ENCODE peak calls at places on chromosomes 2 and 18, in five cellular contexts. One of them, this sample, is unnamed.

GRCh38 chr2:240572141-240573031 is 4.1 kb downstream of the RNPEPL1 start:
- DNase-seq in astrocyte of the spinal cord: no peak
- DNase-seq in activated effector memory CD4-positive, alpha-beta T cell treated with anti-CD3 and anti-CD28 coated beads, Interleukin-2, amount 50 U/mL, for 16 hours: peak
- DNase-seq in stomach: no peak
- DNase-seq in NCI-H345: no peak
- DNase-seq in this sample: no peak

GRCh38 chr2:176934869-176935415 is 277.7 kb upstream of the HNRNPA3 start:
- DNase-seq in astrocyte of the spinal cord: no peak
- DNase-seq in activated effector memory CD4-positive, alpha-beta T cell treated with anti-CD3 and anti-CD28 coated beads, Interleukin-2, amount 50 U/mL, for 16 hours: no peak
- DNase-seq in stomach: no peak
- DNase-seq in NCI-H345: no peak
- DNase-seq in this sample: no peak

GRCh38 chr2:42216712-42217111 is 47.6 kb downstream of the EML4 start:
- DNase-seq in astrocyte of the spinal cord: peak
- DNase-seq in activated effector memory CD4-positive, alpha-beta T cell treated with anti-CD3 and anti-CD28 coated beads, Interleukin-2, amount 50 U/mL, for 16 hours: no peak
- DNase-seq in stomach: no peak
- DNase-seq in NCI-H345: no peak
- DNase-seq in this sample: no peak

GRCh38 chr2:33011941-33012340 is 65.2 kb downstream of the LTBP1 start:
- DNase-seq in astrocyte of the spinal cord: peak
- DNase-seq in activated effector memory CD4-positive, alpha-beta T cell treated with anti-CD3 and anti-CD28 coated beads, Interleukin-2, amount 50 U/mL, for 16 hours: no peak
- DNase-seq in stomach: no peak
- DNase-seq in NCI-H345: no peak
- DNase-seq in this sample: no peak

GRCh38 chr2:179790235-179790895 is 71.0 kb downstream of the ZNF385B start:
- DNase-seq in astrocyte of the spinal cord: no peak
- DNase-seq in activated effector memory CD4-positive, alpha-beta T cell treated with anti-CD3 and anti-CD28 coated beads, Interleukin-2, amount 50 U/mL, for 16 hours: no peak
- DNase-seq in stomach: no peak
- DNase-seq in NCI-H345: no peak
- DNase-seq in this sample: no peak

GRCh38 chr18:10230072-10230471 is 224.4 kb upstream of the APCDD1 start:
- DNase-seq in astrocyte of the spinal cord: peak
- DNase-seq in activated effector memory CD4-positive, alpha-beta T cell treated with anti-CD3 and anti-CD28 coated beads, Interleukin-2, amount 50 U/mL, for 16 hours: no peak
- DNase-seq in stomach: no peak
- DNase-seq in NCI-H345: no peak
- DNase-seq in this sample: no peak

GRCh38 chr2:230018153-230018552 is 50.6 kb downstream of the SLC16A14 start:
- DNase-seq in astrocyte of the spinal cord: peak
- DNase-seq in activated effector memory CD4-positive, alpha-beta T cell treated with anti-CD3 and anti-CD28 coated beads, Interleukin-2, amount 50 U/mL, for 16 hours: no peak
- DNase-seq in stomach: no peak
- DNase-seq in NCI-H345: no peak
- DNase-seq in this sample: no peak

GRCh38 chr18:2905802-2906521 is 59.2 kb downstream of the EMILIN2 start:
- DNase-seq in astrocyte of the spinal cord: no peak
- DNase-seq in activated effector memory CD4-positive, alpha-beta T cell treated with anti-CD3 and anti-CD28 coated beads, Interleukin-2, amount 50 U/mL, for 16 hours: peak
- DNase-seq in stomach: peak
- DNase-seq in NCI-H345: no peak
- DNase-seq in this sample: peak

GRCh38 chr2:64122358-64122757 is 21.9 kb downstream of the PELI1 start:
- DNase-seq in astrocyte of the spinal cord: no peak
- DNase-seq in activated effector memory CD4-positive, alpha-beta T cell treated with anti-CD3 and anti-CD28 coated beads, Interleukin-2, amount 50 U/mL, for 16 hours: no peak
- DNase-seq in stomach: no peak
- DNase-seq in NCI-H345: no peak
- DNase-seq in this sample: no peak

GRCh38 chr2:191571163-191571769 is 106.7 kb upstream of the NABP1 start:
- DNase-seq in astrocyte of the spinal cord: peak
- DNase-seq in activated effector memory CD4-positive, alpha-beta T cell treated with anti-CD3 and anti-CD28 coated beads, Interleukin-2, amount 50 U/mL, for 16 hours: no peak
- DNase-seq in stomach: no peak
- DNase-seq in NCI-H345: no peak
- DNase-seq in this sample: no peak